ENCODE peak calls at places on chromosomes 4 and X, in five cellular contexts. A, K, Y, R and O are unnamed samples.

GRCh38 chr4:52889778-52890400 is 27.8 kb downstream of the RASL11B start:
- DNase-seq in A (no peak), R (no peak), Y (no peak), K (no peak), O (no peak)

GRCh38 chrX:47145408-47146120 is 543 bp downstream of the RBM10 start:
- DNase-seq in R (no peak), A (no peak), Y (no peak), K (no peak), O (no peak)

GRCh38 chr4:182062458-182062857 is 180.7 kb upstream of the TENM3 start:
- DNase-seq in A (no peak), Y (no peak), K (no peak), R (no peak), O (no peak)

GRCh38 chr4:6062133-6062532 is 43.9 kb upstream of the C4orf50 start:
- DNase-seq in A (no peak), Y (no peak), R (no peak), K (no peak), O (no peak)

GRCh38 chrX:46759645-46759974 is 692 bp upstream of the SLC9A7 start:
- DNase-seq in R (no peak), Y (no peak), A (no peak), K (no peak), O (no peak)

GRCh38 chr4:70183168-70183939 is 12.2 kb upstream of the ODAM start:
- DNase-seq in R (no peak), K (peak), A (no peak), Y (no peak), O (peak)

GRCh38 chrX:24498975-24499374 is 33.9 kb downstream of the PDK3 start:
- DNase-seq in K (no peak), R (no peak), A (no peak), Y (no peak), O (no peak)

GRCh38 chr4:82017680-82018079 is 356.1 kb downstream of the HNRNPD start:
- DNase-seq in Y (no peak), R (no peak), A (no peak), K (no peak), O (no peak)

GRCh38 chrX:10233696-10234095 is 76.9 kb downstream of the CLCN4 start:
- DNase-seq in A (no peak), Y (no peak), K (no peak), R (no peak), O (no peak)

GRCh38 chrX:129724767-129725166 is 14.0 kb upstream of the XPNPEP2 start:
- DNase-seq in R (no peak), A (no peak), Y (no peak), K (no peak), O (no peak)

GRCh38 chrX:138745215-138745614 is 33.7 kb upstream of the FGF13 start:
- DNase-seq in A (no peak), K (no peak), R (no peak), Y (no peak), O (no peak)

GRCh38 chrX:47586043-47586787 is 4.0 kb downstream of the TIMP1 start:
- DNase-seq in A (no peak), R (no peak), K (no peak), Y (no peak), O (no peak)

GRCh38 chr4:130699004-130699403 is 1603.1 kb downstream of the C4orf33 start:
- DNase-seq in K (no peak), A (no peak), Y (no peak), R (no peak), O (no peak)

GRCh38 chr4:7294176-7294756 is 101.9 kb downstream of the SORCS2 start:
- DNase-seq in K (no peak), R (no peak), Y (no peak), A (no peak), O (no peak)

GRCh38 chr4:133801858-133802257 is 399.7 kb downstream of the PABPC4L start:
- DNase-seq in K (no peak), Y (no peak), A (no peak), R (no peak), O (peak)

GRCh38 chrX:23331701-23332100 is 2.9 kb upstream of the PTCHD1 start:
- DNase-seq in K (no peak), R (no peak), A (no peak), Y (no peak), O (no peak)

GRCh38 chrX:153668423-153669173 is 5.0 kb downstream of the PNCK start:
- DNase-seq in K (no peak), R (no peak), Y (no peak), A (no peak), O (no peak)

GRCh38 chrX:73127700-73128241 is 48.5 kb upstream of the PABPC1L2A start:
- DNase-seq in R (no peak), A (no peak), Y (no peak), K (no peak), O (peak)

GRCh38 chrX:154321152-154321551 is 25.6 kb downstream of the TKTL1 start:
- DNase-seq in R (no peak), K (no peak), Y (no peak), A (no peak), O (no peak)

GRCh38 chr4:128290526-128290925 is 2.9 kb upstream of the PGRMC2 start:
- DNase-seq in A (no peak), Y (no peak), K (no peak), R (no peak), O (no peak)

GRCh38 chrX:18828832-18829404 is 121.5 kb downstream of the PPEF1 start:
- DNase-seq in A (no peak), Y (no peak), R (no peak), K (no peak), O (no peak)

GRCh38 chr4:37440519-37440900 is 196.0 kb downstream of the NWD2 start:
- DNase-seq in A (no peak), R (no peak), Y (no peak), K (no peak), O (no peak)
- H3K4me3 ChIP-seq in A (no peak), R (no peak), Y (no peak), K (no peak), O (no peak)

GRCh38 chr4:17236686-17237085 is 275.2 kb downstream of the QDPR start:
- DNase-seq in R (no peak), A (no peak), K (no peak), Y (no peak), O (no peak)

GRCh38 chr4:17230727-17231126 is 281.2 kb downstream of the QDPR start:
- DNase-seq in R (no peak), K (no peak), A (no peak), Y (no peak), O (no peak)

GRCh38 chr4:17238633-17239032 is 273.3 kb downstream of the QDPR start:
- DNase-seq in K (no peak), Y (no peak), A (no peak), R (no peak), O (no peak)

GRCh38 chr4:17234678-17235077 is 277.2 kb downstream of the QDPR start:
- DNase-seq in Y (no peak), A (no peak), K (no peak), R (no peak), O (no peak)

DNA sequence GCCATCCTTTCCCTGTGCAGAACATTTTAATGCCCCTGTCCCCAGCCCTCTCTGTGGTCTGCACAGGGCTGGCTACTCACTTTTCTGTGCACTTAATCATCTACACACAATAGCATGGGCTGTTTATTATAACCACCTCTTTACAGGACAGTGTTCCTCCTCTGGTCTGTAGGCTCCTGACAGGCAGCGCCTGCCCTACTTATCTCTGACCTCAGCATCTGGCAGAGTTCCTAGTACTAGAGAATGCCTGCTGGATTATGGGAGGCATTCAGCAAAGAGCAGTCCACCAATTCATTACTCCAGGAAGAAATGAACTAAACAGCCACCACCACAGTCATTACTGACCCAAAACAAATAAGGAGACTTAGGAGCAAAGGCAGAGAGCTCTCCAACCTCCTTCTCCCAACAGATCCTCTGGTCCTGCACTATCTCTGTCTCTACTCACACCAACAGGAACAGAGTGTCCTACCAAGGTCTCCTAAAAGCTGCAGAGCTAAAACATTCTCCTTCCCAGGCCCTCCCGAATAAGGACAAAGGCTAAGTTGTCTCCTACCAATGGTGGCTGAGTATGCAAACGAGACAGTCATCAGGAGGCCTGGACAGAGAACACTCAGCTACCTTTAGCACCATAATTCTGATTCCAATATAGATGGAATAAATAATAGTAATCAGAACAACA is 279.2 kb downstream of the QDPR start:
- DNase-seq in Y (peak), K (peak), R (peak), A (no peak), O (no peak)
- H3K27ac ChIP-seq in Y (peak), K (peak), R (no peak), A (no peak), O (no peak)

GRCh38 chrX:19864736-19865135 is 22.7 kb downstream of the SH3KBP1 start:
- DNase-seq in A (no peak), K (no peak), R (no peak), Y (no peak), O (no peak)
- H3K4me3 ChIP-seq in A (no peak), K (no peak), R (no peak), Y (no peak), O (no peak)

GRCh38 chr4:145779319-145779801 is 99.4 kb downstream of the C4orf51 start:
- DNase-seq in K (no peak), A (no peak), Y (no peak), R (no peak), O (peak)
- H3K27ac ChIP-seq in K (no peak), A (no peak), Y (no peak), R (no peak), O (no peak)

DNA sequence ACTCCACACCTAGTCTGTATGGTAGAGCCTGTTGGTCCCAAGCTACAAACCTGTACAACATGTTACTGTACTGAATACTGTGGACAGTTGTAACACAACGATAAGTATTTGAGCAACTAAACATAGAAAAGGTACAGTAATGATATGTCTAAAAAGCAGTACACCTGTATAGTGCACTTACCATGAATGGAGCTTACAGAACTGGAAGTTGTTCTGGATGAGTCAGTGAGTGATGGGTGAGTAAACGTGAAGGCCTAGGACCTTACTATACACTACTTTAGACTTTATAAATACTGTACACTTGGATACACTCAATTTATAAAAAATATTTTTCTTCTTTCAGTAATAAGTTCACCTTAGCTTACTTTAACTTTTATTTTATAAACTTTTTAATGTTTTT is 104.0 kb downstream of the TMA16 start:
- DNase-seq in A (no peak), K (no peak), Y (no peak), R (no peak), O (no peak)
- H3K4me3 ChIP-seq in A (no peak), K (no peak), Y (no peak), R (no peak), O (no peak)

GRCh38 chr4:38223306-38223705 is 263.1 kb downstream of the PTTG2 start:
- DNase-seq in A (no peak), R (no peak), K (no peak), Y (no peak), O (no peak)
- H3K27ac ChIP-seq in A (no peak), R (no peak), K (peak), Y (no peak), O (no peak)